ENCODE peak calls at places on chromosomes 1 and 21, in five cellular contexts. C, Y, D, I and R are unnamed samples. For H3K27me3, the result is how much of the 10 kb centered on the place peaks cover.

GRCh38 chr1:116923421-116923820 is 13.7 kb downstream of the PTGFRN start:
- DNase-seq in C (no peak), Y (peak), D (no peak), I (no peak), R (no peak)

GRCh38 chr1:68384872-68385390 is 64.8 kb downstream of the RPE65 start:
- DNase-seq in C (peak), Y (no peak), D (no peak), I (no peak), R (no peak)

GRCh38 chr1:32386993-32387392 is 7.2 kb downstream of the BSDC1 start:
- DNase-seq in C (no peak), Y (no peak), D (no peak), I (no peak), R (no peak)

GRCh38 chr1:17093822-17094393 is 25.3 kb downstream of the PADI2 start:
- DNase-seq in C (no peak), Y (no peak), D (no peak), I (no peak), R (no peak)

GRCh38 chr1:86992790-86993189 is 78.4 kb downstream of the HS2ST1 start:
- DNase-seq in C (no peak), Y (no peak), D (no peak), I (no peak), R (no peak)

GRCh38 chr1:29284961-29285560 is 48.7 kb downstream of the PTPRU start:
- DNase-seq in C (no peak), Y (no peak), D (no peak), I (no peak), R (no peak)

GRCh38 chr1:163104405-163105099 is 35.4 kb downstream of the RGS4 start:
- DNase-seq in C (no peak), Y (no peak), D (no peak), I (no peak), R (no peak)

GRCh38 chr1:31354266-31354665 is 18.6 kb downstream of the FABP3 start:
- DNase-seq in C (no peak), Y (no peak), D (no peak), I (no peak), R (no peak)

GRCh38 chr1:26405281-26405915 is 5.2 kb upstream of the LIN28A start:
- DNase-seq in C (no peak), Y (no peak), D (no peak), I (no peak), R (no peak)

GRCh38 chr1:7684132-7684531 is 87.0 kb upstream of the VAMP3 start:
- DNase-seq in C (no peak), Y (no peak), D (no peak), I (no peak), R (no peak)

GRCh38 chr1:63343922-63344321 is 21.6 kb downstream of the FOXD3 start:
- DNase-seq in C (no peak), Y (no peak), D (no peak), I (no peak), R (no peak)

GRCh38 chr1:197736689-197737088 is 38.6 kb downstream of the DENND1B start:
- DNase-seq in C (no peak), Y (no peak), D (no peak), I (no peak), R (no peak)

GRCh38 chr1:197737916-197738315 is 37.4 kb downstream of the DENND1B start:
- DNase-seq in C (no peak), Y (no peak), D (no peak), I (no peak), R (no peak)

GRCh38 chr1:197740992-197741391 is 34.3 kb downstream of the DENND1B start:
- DNase-seq in C (no peak), Y (no peak), D (no peak), I (no peak), R (no peak)

GRCh38 chr1:197735461-197735860 is 39.8 kb downstream of the DENND1B start:
- DNase-seq in C (no peak), Y (no peak), D (no peak), I (no peak), R (no peak)

DNA sequence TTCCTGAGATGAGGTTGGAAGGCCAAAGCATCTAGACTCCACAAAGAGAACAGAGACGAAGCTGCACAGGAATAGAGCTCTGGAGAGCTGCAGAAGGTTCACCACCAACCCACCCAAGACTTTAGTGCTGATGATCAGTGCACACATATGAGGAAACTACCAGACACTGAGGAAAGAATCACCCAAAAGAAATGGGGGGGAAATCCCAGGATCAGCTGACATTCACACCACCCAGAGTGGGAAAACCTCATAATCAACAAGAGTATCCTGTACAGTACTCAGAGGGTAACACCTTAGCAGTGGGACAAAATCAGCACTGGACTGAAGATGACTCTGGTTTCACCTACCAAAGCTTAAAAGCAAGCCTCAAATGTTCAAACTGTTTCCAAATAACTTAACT is 36.4 kb downstream of the DENND1B start:
- DNase-seq in C (no peak), Y (no peak), D (no peak), I (no peak), R (no peak)
- H3K27me3 ChIP-seq in C (under half), Y (under half), D (under half), I (under half), R (under half)

DNA sequence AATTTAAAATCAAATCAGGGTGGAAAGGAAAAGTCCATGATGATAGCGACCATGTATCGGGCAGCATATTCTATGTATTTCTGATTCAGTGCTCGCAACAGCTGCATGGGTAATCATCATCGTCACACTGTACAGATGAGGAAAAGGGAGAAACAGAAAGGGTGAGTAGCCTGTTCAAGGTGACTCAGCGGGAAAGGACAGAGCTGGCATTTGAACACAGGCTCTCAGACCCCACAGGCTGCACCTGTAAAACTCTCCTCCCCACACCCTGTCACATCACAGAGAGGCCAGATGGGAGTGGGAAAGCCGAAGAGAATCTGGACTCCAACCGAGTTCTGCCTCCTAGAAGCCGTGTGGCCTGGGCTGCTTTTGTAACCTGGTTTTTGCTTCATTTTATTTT is 14.0 kb downstream of the RUNX1 start:
- DNase-seq in C (no peak), Y (no peak), D (no peak), I (no peak), R (no peak)
- H3K27me3 ChIP-seq in C (under half), Y (under half), D (under half), I (under half), R (under half)

GRCh38 chr21:44903689-44904088 is 17.0 kb downstream of the ITGB2 start:
- DNase-seq in C (no peak), Y (no peak), D (no peak), I (no peak), R (no peak)
- H3K27me3 ChIP-seq in C (under half), Y (under half), D (under half), I (under half), R (under half)

DNA sequence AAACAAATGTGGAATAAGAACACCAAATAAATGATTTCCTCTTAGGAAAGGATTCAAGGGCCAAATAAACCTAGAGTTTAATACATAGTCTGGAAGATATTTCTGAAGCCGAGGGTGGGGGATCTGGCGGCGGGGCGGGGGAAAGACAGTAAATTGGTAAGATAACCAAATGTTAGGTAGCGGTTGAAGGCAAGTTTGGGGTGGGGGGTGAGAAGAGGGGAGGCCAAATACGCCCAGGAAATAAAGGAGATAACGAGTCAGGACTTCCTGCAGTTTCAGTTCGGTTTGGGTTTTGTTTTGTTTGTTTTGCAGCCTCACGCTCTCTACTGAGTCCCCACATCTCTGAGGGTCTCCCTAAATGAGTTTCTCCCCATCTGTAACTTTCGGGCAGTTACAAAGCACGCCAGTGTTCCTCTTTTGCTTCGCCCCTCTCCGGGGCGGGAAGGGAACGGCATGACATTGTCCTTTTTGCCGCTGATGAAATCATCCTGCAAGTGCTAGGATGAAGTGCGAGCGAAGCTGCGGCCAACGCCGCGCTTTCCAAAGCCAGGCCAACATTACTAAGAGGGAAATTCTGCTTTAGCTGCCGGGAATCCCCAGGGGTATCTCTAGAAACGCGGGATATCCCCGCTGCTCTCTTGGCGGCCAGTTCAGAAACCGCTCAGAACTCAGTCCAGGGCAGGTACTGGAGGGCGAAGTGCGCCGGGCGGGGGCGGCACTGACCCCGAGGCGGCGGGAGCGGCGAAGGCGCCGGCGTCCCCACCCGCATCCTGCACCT is 811 bp downstream of the NIBAN1 start:
- DNase-seq in C (peak), Y (peak), D (peak), I (peak), R (no peak)
- H3K27me3 ChIP-seq in C (under half), Y (under half), D (under half), I (under half), R (under half)

GRCh38 chr1:19042675-19043578 is 86.5 kb upstream of the IFFO2 start:
- DNase-seq in C (no peak), Y (peak), D (no peak), I (no peak), R (no peak)

GRCh38 chr1:19043579-19044443 is 87.3 kb upstream of the IFFO2 start:
- DNase-seq in C (no peak), Y (peak), D (no peak), I (no peak), R (no peak)

GRCh38 chr1:19044975-19045831 is 88.7 kb upstream of the IFFO2 start:
- DNase-seq in C (no peak), Y (no peak), D (peak), I (no peak), R (no peak)

GRCh38 chr1:19045898-19046889 is 89.7 kb upstream of the IFFO2 start:
- DNase-seq in C (no peak), Y (no peak), D (no peak), I (no peak), R (no peak)

GRCh38 chr1:19044471-19044870 is 88.0 kb upstream of the IFFO2 start:
- DNase-seq in C (no peak), Y (no peak), D (no peak), I (no peak), R (no peak)
- H3K27me3 ChIP-seq in C (under half), Y (under half), D (under half), I (under half), R (under half)